ENCODE peak calls at places on chromosomes 3 and 15, in nine cellular contexts. One of them, this sample, is unnamed.

GRCh38 chr3:115713247-115713646 is 89.9 kb downstream of the GAP43 start:
- DNase-seq in T47D: no peak
- DNase-seq in AG08396: no peak
- DNase-seq in activated CD4-positive, CD25-positive, alpha-beta regulatory T cell treated with anti-CD3 and anti-CD28 coated beads, Interleukin-2, amount 50 U/mL, for 72 hours: no peak
- DNase-seq in endothelial cell: no peak
- DNase-seq in activated naive CD4-positive, alpha-beta T cell: no peak
- DNase-seq in CD4-positive, alpha-beta T cell: no peak
- DNase-seq in stimulated activated CD4-positive, alpha-beta T cell treated with anti-CD3 and anti-CD28 coated beads, Interleukin-2, amount 100 ng/mL, for 48 hours: no peak
- DNase-seq in cardiac fibroblast: peak
- DNase-seq in this sample: peak

GRCh38 chr3:14703128-14703750 is 28.3 kb downstream of the C3orf20 start:
- DNase-seq in T47D: no peak
- DNase-seq in AG08396: no peak
- DNase-seq in activated CD4-positive, CD25-positive, alpha-beta regulatory T cell treated with anti-CD3 and anti-CD28 coated beads, Interleukin-2, amount 50 U/mL, for 72 hours: no peak
- DNase-seq in endothelial cell: no peak
- DNase-seq in activated naive CD4-positive, alpha-beta T cell: no peak
- DNase-seq in CD4-positive, alpha-beta T cell: no peak
- DNase-seq in stimulated activated CD4-positive, alpha-beta T cell treated with anti-CD3 and anti-CD28 coated beads, Interleukin-2, amount 100 ng/mL, for 48 hours: no peak
- DNase-seq in cardiac fibroblast: no peak
- DNase-seq in this sample: no peak

GRCh38 chr3:46406786-46407611 is at the start of the genes CCR5AS and CCRL2:
- DNase-seq in T47D: no peak
- DNase-seq in AG08396: peak
- DNase-seq in activated CD4-positive, CD25-positive, alpha-beta regulatory T cell treated with anti-CD3 and anti-CD28 coated beads, Interleukin-2, amount 50 U/mL, for 72 hours: peak
- DNase-seq in endothelial cell: peak
- DNase-seq in activated naive CD4-positive, alpha-beta T cell: peak
- DNase-seq in CD4-positive, alpha-beta T cell: peak
- DNase-seq in stimulated activated CD4-positive, alpha-beta T cell treated with anti-CD3 and anti-CD28 coated beads, Interleukin-2, amount 100 ng/mL, for 48 hours: peak
- DNase-seq in cardiac fibroblast: no peak
- DNase-seq in this sample: no peak

GRCh38 chr3:141426404-141427034 is 58.2 kb downstream of the ZBTB38 start:
- DNase-seq in T47D: peak
- DNase-seq in AG08396: no peak
- DNase-seq in activated CD4-positive, CD25-positive, alpha-beta regulatory T cell treated with anti-CD3 and anti-CD28 coated beads, Interleukin-2, amount 50 U/mL, for 72 hours: no peak
- DNase-seq in endothelial cell: no peak
- DNase-seq in activated naive CD4-positive, alpha-beta T cell: no peak
- DNase-seq in CD4-positive, alpha-beta T cell: no peak
- DNase-seq in stimulated activated CD4-positive, alpha-beta T cell treated with anti-CD3 and anti-CD28 coated beads, Interleukin-2, amount 100 ng/mL, for 48 hours: no peak
- DNase-seq in cardiac fibroblast: peak
- DNase-seq in this sample: no peak

GRCh38 chr15:43977072-43977884 is 150.5 kb downstream of the WDR76 start:
- DNase-seq in T47D: no peak
- DNase-seq in AG08396: no peak
- DNase-seq in activated CD4-positive, CD25-positive, alpha-beta regulatory T cell treated with anti-CD3 and anti-CD28 coated beads, Interleukin-2, amount 50 U/mL, for 72 hours: peak
- DNase-seq in endothelial cell: no peak
- DNase-seq in activated naive CD4-positive, alpha-beta T cell: no peak
- DNase-seq in CD4-positive, alpha-beta T cell: peak
- DNase-seq in stimulated activated CD4-positive, alpha-beta T cell treated with anti-CD3 and anti-CD28 coated beads, Interleukin-2, amount 100 ng/mL, for 48 hours: peak
- DNase-seq in cardiac fibroblast: no peak
- DNase-seq in this sample: no peak

GRCh38 chr3:190105876-190106275 is 14.8 kb downstream of the P3H2 start:
- DNase-seq in T47D: no peak
- DNase-seq in AG08396: no peak
- DNase-seq in activated CD4-positive, CD25-positive, alpha-beta regulatory T cell treated with anti-CD3 and anti-CD28 coated beads, Interleukin-2, amount 50 U/mL, for 72 hours: no peak
- DNase-seq in endothelial cell: no peak
- DNase-seq in activated naive CD4-positive, alpha-beta T cell: no peak
- DNase-seq in CD4-positive, alpha-beta T cell: no peak
- DNase-seq in stimulated activated CD4-positive, alpha-beta T cell treated with anti-CD3 and anti-CD28 coated beads, Interleukin-2, amount 100 ng/mL, for 48 hours: no peak
- DNase-seq in cardiac fibroblast: peak
- DNase-seq in this sample: no peak

GRCh38 chr3:140927711-140928110 is 13.9 kb upstream of the SLC25A36 start:
- DNase-seq in T47D: no peak
- DNase-seq in AG08396: no peak
- DNase-seq in activated CD4-positive, CD25-positive, alpha-beta regulatory T cell treated with anti-CD3 and anti-CD28 coated beads, Interleukin-2, amount 50 U/mL, for 72 hours: no peak
- DNase-seq in endothelial cell: no peak
- DNase-seq in activated naive CD4-positive, alpha-beta T cell: no peak
- DNase-seq in CD4-positive, alpha-beta T cell: no peak
- DNase-seq in stimulated activated CD4-positive, alpha-beta T cell treated with anti-CD3 and anti-CD28 coated beads, Interleukin-2, amount 100 ng/mL, for 48 hours: no peak
- DNase-seq in cardiac fibroblast: no peak
- DNase-seq in this sample: no peak

GRCh38 chr3:62139957-62140356 is 233.4 kb downstream of the FEZF2 start:
- DNase-seq in T47D: no peak
- DNase-seq in AG08396: no peak
- DNase-seq in activated CD4-positive, CD25-positive, alpha-beta regulatory T cell treated with anti-CD3 and anti-CD28 coated beads, Interleukin-2, amount 50 U/mL, for 72 hours: no peak
- DNase-seq in endothelial cell: no peak
- DNase-seq in activated naive CD4-positive, alpha-beta T cell: no peak
- DNase-seq in CD4-positive, alpha-beta T cell: no peak
- DNase-seq in stimulated activated CD4-positive, alpha-beta T cell treated with anti-CD3 and anti-CD28 coated beads, Interleukin-2, amount 100 ng/mL, for 48 hours: no peak
- DNase-seq in cardiac fibroblast: peak
- DNase-seq in this sample: no peak

GRCh38 chr3:129732200-129732876 is 125.9 kb upstream of the PLXND1 start:
- DNase-seq in T47D: no peak
- DNase-seq in AG08396: no peak
- DNase-seq in activated CD4-positive, CD25-positive, alpha-beta regulatory T cell treated with anti-CD3 and anti-CD28 coated beads, Interleukin-2, amount 50 U/mL, for 72 hours: no peak
- DNase-seq in endothelial cell: no peak
- DNase-seq in activated naive CD4-positive, alpha-beta T cell: no peak
- DNase-seq in CD4-positive, alpha-beta T cell: no peak
- DNase-seq in stimulated activated CD4-positive, alpha-beta T cell treated with anti-CD3 and anti-CD28 coated beads, Interleukin-2, amount 100 ng/mL, for 48 hours: no peak
- DNase-seq in cardiac fibroblast: no peak
- DNase-seq in this sample: no peak

GRCh38 chr3:173529062-173529711 is 131.6 kb downstream of the NLGN1 start:
- DNase-seq in T47D: peak
- DNase-seq in AG08396: no peak
- DNase-seq in activated CD4-positive, CD25-positive, alpha-beta regulatory T cell treated with anti-CD3 and anti-CD28 coated beads, Interleukin-2, amount 50 U/mL, for 72 hours: no peak
- DNase-seq in endothelial cell: peak
- DNase-seq in activated naive CD4-positive, alpha-beta T cell: no peak
- DNase-seq in CD4-positive, alpha-beta T cell: no peak
- DNase-seq in stimulated activated CD4-positive, alpha-beta T cell treated with anti-CD3 and anti-CD28 coated beads, Interleukin-2, amount 100 ng/mL, for 48 hours: no peak
- DNase-seq in cardiac fibroblast: peak
- DNase-seq in this sample: peak

GRCh38 chr3:12984023-12984823 is 89.0 kb downstream of the IQSEC1 start:
- DNase-seq in T47D: peak
- DNase-seq in AG08396: peak
- DNase-seq in activated CD4-positive, CD25-positive, alpha-beta regulatory T cell treated with anti-CD3 and anti-CD28 coated beads, Interleukin-2, amount 50 U/mL, for 72 hours: no peak
- DNase-seq in endothelial cell: peak
- DNase-seq in activated naive CD4-positive, alpha-beta T cell: peak
- DNase-seq in CD4-positive, alpha-beta T cell: peak
- DNase-seq in stimulated activated CD4-positive, alpha-beta T cell treated with anti-CD3 and anti-CD28 coated beads, Interleukin-2, amount 100 ng/mL, for 48 hours: peak
- DNase-seq in cardiac fibroblast: peak
- DNase-seq in this sample: no peak

GRCh38 chr3:50154840-50155490 is at the start of gene SEMA3F:
- DNase-seq in T47D: peak
- DNase-seq in AG08396: peak
- DNase-seq in activated CD4-positive, CD25-positive, alpha-beta regulatory T cell treated with anti-CD3 and anti-CD28 coated beads, Interleukin-2, amount 50 U/mL, for 72 hours: peak
- DNase-seq in endothelial cell: peak
- DNase-seq in activated naive CD4-positive, alpha-beta T cell: peak
- DNase-seq in CD4-positive, alpha-beta T cell: peak
- DNase-seq in stimulated activated CD4-positive, alpha-beta T cell treated with anti-CD3 and anti-CD28 coated beads, Interleukin-2, amount 100 ng/mL, for 48 hours: peak
- DNase-seq in cardiac fibroblast: peak
- DNase-seq in this sample: no peak

GRCh38 chr15:62035256-62035908 is 24.9 kb downstream of the VPS13C start:
- DNase-seq in T47D: no peak
- DNase-seq in AG08396: peak
- DNase-seq in activated CD4-positive, CD25-positive, alpha-beta regulatory T cell treated with anti-CD3 and anti-CD28 coated beads, Interleukin-2, amount 50 U/mL, for 72 hours: no peak
- DNase-seq in endothelial cell: no peak
- DNase-seq in activated naive CD4-positive, alpha-beta T cell: no peak
- DNase-seq in CD4-positive, alpha-beta T cell: no peak
- DNase-seq in stimulated activated CD4-positive, alpha-beta T cell treated with anti-CD3 and anti-CD28 coated beads, Interleukin-2, amount 100 ng/mL, for 48 hours: no peak
- DNase-seq in cardiac fibroblast: peak
- DNase-seq in this sample: no peak

This sample was measured in NCI-H524 treated with DMSO at 0.1 percent for 48 hours.